ENCODE peak calls at places on chromosomes 5 and 9, in five cellular contexts. One of them, this sample, is unnamed.
A peak's percentile ranks its signal among the peaks of the same experiment; 100 is the strongest.

GRCh38 chr5:175238326-175238725 is 205.7 kb downstream of the DRD1 start:
- DNase-seq in DMS153: no peak
- DNase-seq in skeletal muscle cell: no peak
- DNase-seq in CD4-positive, alpha-beta memory T cell: no peak
- DNase-seq in HAP-1: no peak
- DNase-seq in this sample: no peak

GRCh38 chr9:17528859-17529258 is 50.0 kb upstream of the SH3GL2 start:
- DNase-seq in DMS153: no peak
- DNase-seq in skeletal muscle cell: no peak
- DNase-seq in CD4-positive, alpha-beta memory T cell: no peak
- DNase-seq in HAP-1: no peak
- DNase-seq in this sample: no peak

GRCh38 chr9:108257387-108257786 is 598.4 kb downstream of the ACTL7B start:
- DNase-seq in DMS153: peak; percentile 61
- DNase-seq in skeletal muscle cell: no peak
- DNase-seq in CD4-positive, alpha-beta memory T cell: no peak
- DNase-seq in HAP-1: no peak
- DNase-seq in this sample: no peak

GRCh38 chr5:85132269-85132668 is 747.6 kb upstream of the EDIL3 start:
- DNase-seq in DMS153: no peak
- DNase-seq in skeletal muscle cell: no peak
- DNase-seq in CD4-positive, alpha-beta memory T cell: no peak
- DNase-seq in HAP-1: no peak
- DNase-seq in this sample: no peak

GRCh38 chr9:76658510-76659231 is 105.6 kb upstream of the PCA3 start:
- DNase-seq in DMS153: peak; percentile 29
- DNase-seq in skeletal muscle cell: no peak
- DNase-seq in CD4-positive, alpha-beta memory T cell: peak; percentile 41
- DNase-seq in HAP-1: no peak
- DNase-seq in this sample: no peak

GRCh38 chr9:6230037-6230778 is 14.6 kb downstream of the IL33 start:
- DNase-seq in DMS153: no peak
- DNase-seq in skeletal muscle cell: no peak
- DNase-seq in CD4-positive, alpha-beta memory T cell: no peak
- DNase-seq in HAP-1: no peak
- DNase-seq in this sample: no peak

GRCh38 chr5:158839638-158840037 is 260.1 kb downstream of the EBF1 start:
- DNase-seq in DMS153: no peak
- DNase-seq in skeletal muscle cell: no peak
- DNase-seq in CD4-positive, alpha-beta memory T cell: no peak
- DNase-seq in HAP-1: no peak
- DNase-seq in this sample: no peak

GRCh38 chr9:136499071-136499934 is 16.5 kb upstream of the SEC16A start:
- DNase-seq in DMS153: no peak
- DNase-seq in skeletal muscle cell: no peak
- DNase-seq in CD4-positive, alpha-beta memory T cell: no peak
- DNase-seq in HAP-1: no peak
- DNase-seq in this sample: no peak

GRCh38 chr9:129868571-129869486 is 33.6 kb downstream of the USP20 start:
- DNase-seq in DMS153: no peak
- DNase-seq in skeletal muscle cell: no peak
- DNase-seq in CD4-positive, alpha-beta memory T cell: peak; percentile 95
- DNase-seq in HAP-1: no peak
- DNase-seq in this sample: no peak

GRCh38 chr9:112338561-112338960 is 5.1 kb upstream of the PTBP3 start:
- DNase-seq in DMS153: no peak
- DNase-seq in skeletal muscle cell: peak; percentile 59
- DNase-seq in CD4-positive, alpha-beta memory T cell: no peak
- DNase-seq in HAP-1: no peak
- DNase-seq in this sample: no peak

GRCh38 chr5:174425271-174425963 is 299.0 kb upstream of the MSX2 start:
- DNase-seq in DMS153: peak; percentile 32
- DNase-seq in skeletal muscle cell: no peak
- DNase-seq in CD4-positive, alpha-beta memory T cell: no peak
- DNase-seq in HAP-1: no peak
- DNase-seq in this sample: peak; percentile 23

This sample was measured in NCI-H510A.